ENCODE peak calls at places on chromosomes 11 and 22, in four cellular contexts. M, W, J and P are unnamed samples.

GRCh38 chr22:42820075-42820763 is 36.9 kb downstream of the ARFGAP3 start:
- DNase-seq in M (peak; percentile 32), W (no peak), J (no peak), P (peak; percentile 62)

GRCh38 chr11:120611576-120611975 is 100.0 kb downstream of the GRIK4 start:
- DNase-seq in M (no peak), W (no peak), J (no peak), P (no peak)

GRCh38 chr11:134273317-134273712 is 2.9 kb upstream of the GLB1L3 start:
- DNase-seq in M (no peak), W (no peak), J (no peak), P (no peak)

GRCh38 chr11:25970726-25971508 is 361.0 kb upstream of the ANO3 start:
- DNase-seq in M (no peak), W (no peak), J (no peak), P (no peak)

GRCh38 chr22:47484960-47485571 is 722.6 kb downstream of the TBC1D22A start:
- DNase-seq in M (no peak), W (no peak), J (no peak), P (no peak)

GRCh38 chr22:28788601-28789000 is 11.8 kb downstream of the XBP1 start:
- DNase-seq in M (no peak), W (no peak), J (no peak), P (no peak)

GRCh38 chr11:94402355-94402754 is 1.1 kb upstream of the GPR83 start:
- DNase-seq in M (no peak), W (no peak), J (no peak), P (no peak)

GRCh38 chr11:75593337-75593915 is 31.4 kb downstream of the SERPINH1 start:
- DNase-seq in M (peak; percentile 50), W (no peak), J (no peak), P (no peak)

GRCh38 chr11:76026862-76027261 is 179.4 kb downstream of the WNT11 start:
- DNase-seq in M (no peak), W (no peak), J (no peak), P (no peak)

GRCh38 chr22:37276771-37277170 is 5.5 kb upstream of the CYTH4 start:
- DNase-seq in M (peak; percentile 41), W (no peak), J (peak; percentile 40), P (no peak)

GRCh38 chr22:38467438-38467903 is 425 bp upstream of the KDELR3 start:
- DNase-seq in M (no peak), W (no peak), J (peak; percentile 56), P (peak; percentile 42)

GRCh38 chr22:46262449-46263207 is 515 bp downstream of the PKDREJ start:
- DNase-seq in M (peak; percentile 67), W (peak; percentile 86), J (peak; percentile 92), P (no peak)

GRCh38 chr11:130465259-130465658 is 16.8 kb downstream of the ADAMTS15 start:
- DNase-seq in M (peak; percentile 58), W (no peak), J (no peak), P (no peak)

GRCh38 chr11:59141673-59142460 is 789 bp upstream of the FAM111A start:
- DNase-seq in M (peak; percentile 11), W (no peak), J (no peak), P (no peak)

GRCh38 chr11:30553521-30554110 is 32.5 kb downstream of the MPPED2 start:
- DNase-seq in M (no peak), W (no peak), J (no peak), P (peak; percentile 36)

GRCh38 chr11:11701070-11701469 is 79.3 kb upstream of the GALNT18 start:
- DNase-seq in M (no peak), W (no peak), J (no peak), P (no peak)

GRCh38 chr11:119618208-119618909 is 110.6 kb downstream of the NECTIN1 start:
- DNase-seq in M (peak; percentile 25), W (no peak), J (no peak), P (peak; percentile 25)

GRCh38 chr11:126307706-126308105 is 3.8 kb downstream of the DCPS start:
- DNase-seq in M (peak; percentile 76), W (no peak), J (no peak), P (peak; percentile 81)

GRCh38 chr22:49402169-49402568 is 425.5 kb downstream of the BRD1 start:
- DNase-seq in M (no peak), W (peak; percentile 34), J (peak; percentile 31), P (no peak)

GRCh38 chr11:110878513-110878912 is 166.3 kb upstream of the ARHGAP20 start:
- DNase-seq in M (peak; percentile 62), W (no peak), J (no peak), P (no peak)

GRCh38 chr11:82043316-82043715 is 690.3 kb downstream of the FAM181B start:
- DNase-seq in M (no peak), W (no peak), J (no peak), P (no peak)

GRCh38 chr11:73204711-73205121 is 13.4 kb upstream of the P2RY2 start:
- DNase-seq in M (no peak), W (peak; percentile 82), J (peak; percentile 87), P (no peak)

GRCh38 chr11:42249401-42249800 is 789.9 kb upstream of the LRRC4C start:
- DNase-seq in M (peak; percentile 44), W (no peak), J (no peak), P (no peak)

GRCh38 chr11:10349806-10350205 is 44.9 kb downstream of the ADM start:
- DNase-seq in M (no peak), W (no peak), J (no peak), P (no peak)

GRCh38 chr11:75265851-75266531 is 25.4 kb downstream of the TPBGL start:
- DNase-seq in M (peak; percentile 50), W (peak; percentile 67), J (peak; percentile 69), P (no peak)

GRCh38 chr11:36122715-36123114 is 166.5 kb downstream of the COMMD9 start:
- DNase-seq in M (peak; percentile 15), W (no peak), J (no peak), P (no peak)

GRCh38 chr11:120431633-120432032 is 79.9 kb upstream of the GRIK4 start:
- DNase-seq in M (peak; percentile 60), W (no peak), J (no peak), P (no peak)

GRCh38 chr11:6655790-6656580 is at the start of gene DCHS1:
- DNase-seq in M (peak; percentile 27), W (peak; percentile 75), J (peak; percentile 82), P (peak; percentile 57)

GRCh38 chr11:96752221-96752620 is 362.4 kb downstream of the JRKL start:
- DNase-seq in M (no peak), W (no peak), J (no peak), P (no peak)

GRCh38 chr11:121465709-121466062 is 12.9 kb upstream of the SORL1-AS1 start:
- DNase-seq in M (no peak), W (no peak), J (no peak), P (no peak)

GRCh38 chr11:14018441-14018840 is 55.9 kb downstream of the SPON1 start:
- DNase-seq in M (no peak), W (no peak), J (no peak), P (no peak)

GRCh38 chr11:119153049-119153818 is 4.4 kb downstream of the ABCG4 start:
- DNase-seq in M (no peak), W (no peak), J (no peak), P (no peak)

GRCh38 chr11:30855383-30856006 is 269.3 kb upstream of the MPPED2 start:
- DNase-seq in M (peak; percentile 21), W (no peak), J (no peak), P (no peak)

GRCh38 chr11:88480217-88480616 is 142.7 kb upstream of the CTSC start:
- DNase-seq in M (peak; percentile 93), W (no peak), J (no peak), P (no peak)

GRCh38 chr22:27105142-27106025 is 448.0 kb downstream of the MIAT start:
- DNase-seq in M (peak; percentile 95), W (peak; percentile 96), J (no peak), P (no peak)

GRCh38 chr11:12221136-12221535 is 110.7 kb downstream of the MICAL2 start:
- DNase-seq in M (no peak), W (no peak), J (no peak), P (no peak)

GRCh38 chr11:13019313-13019712 is 10.2 kb downstream of the RASSF10 start:
- DNase-seq in M (no peak), W (no peak), J (no peak), P (no peak)

GRCh38 chr11:80441821-80442220 is 1001.0 kb upstream of the TENM4 start:
- DNase-seq in M (peak; percentile 3), W (no peak), J (no peak), P (no peak)

GRCh38 chr22:32328306-32329201 is 29.1 kb upstream of the RFPL3 start:
- DNase-seq in M (no peak), W (no peak), J (no peak), P (no peak)

GRCh38 chr11:44309483-44310197 is at the start of gene ALX4:
- DNase-seq in M (peak; percentile 34), W (no peak), J (no peak), P (peak; percentile 60)
- H3K4me3 ChIP-seq in M (peak within 1 kb of the TSS; percentile 29), W (peak within 1 kb of the TSS; percentile 33), J (peak within 1 kb of the TSS; percentile 40), P (peak within 1 kb of the TSS; percentile 40)

GRCh38 chr11:65609711-65610110 is 4.3 kb downstream of the MAP3K11 start:
- DNase-seq in M (no peak), W (no peak), J (no peak), P (no peak)
- H3K4me1 ChIP-seq in M (peaks cover 10% of the 10 kb centered on the region), W (no peaks in the 10 kb centered on the region), J (peaks cover 54% of the 10 kb centered on the region), P (peaks cover 7% of the 10 kb centered on the region)

DNA sequence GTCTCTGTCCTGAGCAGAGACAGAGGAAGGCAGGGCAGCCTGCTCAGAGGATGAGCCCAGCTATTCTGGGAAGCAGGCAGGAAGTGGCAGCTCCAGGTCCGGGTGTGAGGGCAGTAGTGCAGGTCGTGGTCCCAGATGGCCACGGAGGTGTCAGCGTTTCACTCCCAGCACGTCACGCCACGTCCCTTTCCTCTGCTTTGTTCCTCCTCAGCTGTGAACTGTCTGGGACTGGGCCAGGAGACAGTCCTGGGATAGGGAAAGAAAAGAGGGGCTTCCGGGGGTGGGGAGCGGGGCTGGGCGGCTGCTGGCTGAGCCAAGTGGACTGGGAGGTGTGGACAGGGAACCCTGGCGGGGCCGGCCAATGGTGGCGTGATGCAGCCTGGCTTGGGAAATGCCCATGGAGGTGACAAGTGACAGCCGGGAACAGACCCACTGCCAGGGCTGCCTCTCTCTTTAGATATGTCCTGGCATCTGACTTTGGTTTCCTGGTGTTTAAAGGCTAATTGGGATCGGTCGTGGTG is 64.7 kb downstream of the KCNQ1 start:
- DNase-seq in M (no peak), W (peak; percentile 59), J (peak; percentile 57), P (peak; percentile 4)
- H3K27me3 ChIP-seq in M (peaks cover 59% of the 10 kb centered on the region), W (peaks cover 8% of the 10 kb centered on the region), J (no peaks in the 10 kb centered on the region), P (no peaks in the 10 kb centered on the region)

GRCh38 chr22:17369553-17370035 is 334 bp downstream of the CECR2 start:
- DNase-seq in M (peak; percentile 60), W (no peak), J (peak; percentile 82), P (peak; percentile 72)

GRCh38 chr22:17368727-17369552 is at the start of gene CECR2:
- DNase-seq in M (peak; percentile 67), W (peak; percentile 78), J (peak; percentile 73), P (peak; percentile 89)

GRCh38 chr22:17370766-17371181 is 1.5 kb downstream of the CECR2 start:
- DNase-seq in M (no peak), W (no peak), J (no peak), P (no peak)

GRCh38 chr22:17371446-17371845 is 2.2 kb downstream of the CECR2 start:
- DNase-seq in M (no peak), W (no peak), J (no peak), P (no peak)

GRCh38 chr22:17370036-17370765 is 941 bp downstream of the CECR2 start:
- DNase-seq in M (peak; percentile 20), W (no peak), J (peak; percentile 73), P (no peak)
- H3K4me3 ChIP-seq in M (peak overlapping the region; percentile 74), W (peak overlapping the region; percentile 60), J (peak overlapping the region; percentile 61), P (peak overlapping the region; percentile 74)